ENCODE peak calls at places on chromosomes 7 and 10, in four cellular contexts. One of them, this sample, is unnamed.

GRCh38 chr10:200405-200804 is 65.2 kb downstream of the ZMYND11 start:
- DNase-seq in naive B cell: no peak
- DNase-seq in hypothalamus: no peak
- DNase-seq in CD8-positive, alpha-beta T cell: no peak
- DNase-seq in this sample: no peak

GRCh38 chr7:73988197-73988596 is 39.8 kb upstream of the ELN start:
- DNase-seq in naive B cell: no peak
- DNase-seq in hypothalamus: peak
- DNase-seq in CD8-positive, alpha-beta T cell: no peak
- DNase-seq in this sample: no peak

GRCh38 chr7:128236924-128237586 is 4.0 kb upstream of the LEP start:
- DNase-seq in naive B cell: no peak
- DNase-seq in hypothalamus: no peak
- DNase-seq in CD8-positive, alpha-beta T cell: no peak
- DNase-seq in this sample: peak

GRCh38 chr7:72161534-72161933 is 250.6 kb downstream of the CALN1 start:
- DNase-seq in naive B cell: no peak
- DNase-seq in hypothalamus: no peak
- DNase-seq in CD8-positive, alpha-beta T cell: no peak
- DNase-seq in this sample: no peak

GRCh38 chr7:36381056-36381455 is 8.6 kb upstream of the ANLN start:
- DNase-seq in naive B cell: no peak
- DNase-seq in hypothalamus: no peak
- DNase-seq in CD8-positive, alpha-beta T cell: no peak
- DNase-seq in this sample: no peak

GRCh38 chr10:83917519-83918506 is 221.5 kb upstream of the GHITM start:
- DNase-seq in naive B cell: no peak
- DNase-seq in hypothalamus: no peak
- DNase-seq in CD8-positive, alpha-beta T cell: no peak
- DNase-seq in this sample: no peak

GRCh38 chr7:21671859-21672258 is 129.0 kb downstream of the DNAH11 start:
- DNase-seq in naive B cell: no peak
- DNase-seq in hypothalamus: no peak
- DNase-seq in CD8-positive, alpha-beta T cell: no peak
- DNase-seq in this sample: no peak

GRCh38 chr7:155868955-155869783 is 56.9 kb upstream of the SHH start:
- DNase-seq in naive B cell: no peak
- DNase-seq in hypothalamus: no peak
- DNase-seq in CD8-positive, alpha-beta T cell: no peak
- DNase-seq in this sample: no peak

GRCh38 chr7:479115-479947 is 40.3 kb downstream of the PDGFA start:
- DNase-seq in naive B cell: no peak
- DNase-seq in hypothalamus: no peak
- DNase-seq in CD8-positive, alpha-beta T cell: no peak
- DNase-seq in this sample: no peak

GRCh38 chr10:45586028-45586824 is 86.3 kb downstream of the ZFAND4 start:
- DNase-seq in naive B cell: no peak
- DNase-seq in hypothalamus: no peak
- DNase-seq in CD8-positive, alpha-beta T cell: no peak
- DNase-seq in this sample: no peak

GRCh38 chr10:17255512-17255911 is 27.5 kb downstream of the VIM start:
- DNase-seq in naive B cell: no peak
- DNase-seq in hypothalamus: no peak
- DNase-seq in CD8-positive, alpha-beta T cell: no peak
- DNase-seq in this sample: no peak

This sample was measured in CD4-positive, alpha-beta memory T cell.